ENCODE peak calls at places on chromosomes 1 and 21, in five cellular contexts. X is A549, O is K562, G is HepG2, V is GM12878. D is an unnamed sample.

GRCh38 chr21:38440746-38441145 is 57.5 kb downstream of the ERG start:
- DNase-seq in X (peak; percentile 43), O (peak; percentile 44), G (peak; percentile 18), V (no peak), D (no peak)

GRCh38 chr1:93437976-93438605 is 9.8 kb upstream of the FNBP1L start:
- DNase-seq in X (peak; percentile 51), O (peak; percentile 52), G (peak; percentile 49), V (no peak), D (peak; percentile 63)

GRCh38 chr1:39657923-39658485 is 13.9 kb downstream of the NT5C1A start:
- DNase-seq in X (peak; percentile 75), O (peak; percentile 79), G (peak; percentile 46), V (no peak), D (peak; percentile 70)

GRCh38 chr1:1231400-1232223 is at the start of gene SDF4:
- DNase-seq in X (peak; percentile 95), O (peak; percentile 100), G (peak; percentile 88), V (peak; percentile 72), D (peak; percentile 100)

GRCh38 chr1:238052496-238053266 is 162.0 kb upstream of the ZP4 start:
- DNase-seq in X (no peak), O (no peak), G (no peak), V (no peak), D (no peak)

GRCh38 chr1:234605983-234606730 is 3.8 kb downstream of the IRF2BP2 start:
- DNase-seq in X (peak; percentile 75), O (no peak), G (peak; percentile 74), V (no peak), D (no peak)

GRCh38 chr1:9558271-9558945 is 19.1 kb downstream of the SLC25A33 start:
- DNase-seq in X (no peak), O (no peak), G (no peak), V (no peak), D (no peak)

GRCh38 chr1:58849556-58849955 is 65.7 kb upstream of the JUN start:
- DNase-seq in X (no peak), O (no peak), G (no peak), V (no peak), D (no peak)

GRCh38 chr1:241396747-241397691 is 40.0 kb upstream of the RGS7 start:
- DNase-seq in X (no peak), O (no peak), G (no peak), V (no peak), D (no peak)

GRCh38 chr1:45767035-45767434 is 16.6 kb upstream of the IPP start:
- DNase-seq in X (no peak), O (no peak), G (no peak), V (no peak), D (no peak)
- TF ChIP-seq SMC3 in X (no peak), O (no peak), G (no peak), V (no peak), D (no peak)

DNA sequence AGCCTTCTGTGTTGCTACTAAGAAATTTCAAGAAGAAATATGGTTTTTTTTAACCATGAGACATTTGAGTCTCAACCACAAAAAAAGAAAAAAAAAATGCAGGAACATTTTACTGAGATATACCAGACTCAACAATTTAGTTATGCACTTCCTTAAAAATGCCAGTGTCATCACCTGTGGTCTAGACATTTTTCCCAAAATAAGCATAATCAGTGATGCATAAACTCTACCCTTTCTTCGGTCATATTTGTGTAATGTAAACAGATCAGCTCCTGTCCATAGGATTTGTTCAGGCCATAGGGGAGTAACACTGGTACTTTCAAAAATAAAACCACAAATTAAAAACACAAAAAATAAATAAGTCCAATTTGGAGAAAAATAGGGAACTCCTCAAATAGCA is 122.6 kb upstream of the TNFSF4 start:
- DNase-seq in X (peak; percentile 38), O (no peak), G (no peak), V (no peak), D (no peak)
- TF ChIP-seq CHD2 in X (no peak), O (no peak), G (no peak), V (no peak), D (no peak)

GRCh38 chr1:151968058-151968457 is 25.6 kb downstream of the S100A10 start:
- DNase-seq in X (peak; percentile 74), O (peak; percentile 51), G (peak; percentile 66), V (no peak), D (no peak)
- TF ChIP-seq SMC3 in X (peak; percentile 94), O (peak; percentile 76), G (peak; percentile 92), V (peak; percentile 74), D (peak; percentile 76)

GRCh38 chr1:30533796-30534550 is 189.4 kb downstream of the MATN1 start:
- DNase-seq in X (no peak), O (no peak), G (no peak), V (no peak), D (no peak)
- TF ChIP-seq CHD2 in X (no peak), O (no peak), G (no peak), V (no peak), D (no peak)

GRCh38 chr1:205045146-205045545 is 2.1 kb downstream of the CNTN2 start:
- DNase-seq in X (no peak), O (no peak), G (no peak), V (no peak), D (no peak)

GRCh38 chr1:205047764-205048231 is 4.8 kb downstream of the CNTN2 start:
- DNase-seq in X (no peak), O (no peak), G (no peak), V (no peak), D (no peak)

GRCh38 chr1:205044745-205045144 is 1.7 kb downstream of the CNTN2 start:
- DNase-seq in X (no peak), O (no peak), G (no peak), V (no peak), D (no peak)

GRCh38 chr1:205048382-205048781 is 5.4 kb downstream of the CNTN2 start:
- DNase-seq in X (no peak), O (no peak), G (no peak), V (no peak), D (no peak)

GRCh38 chr1:205046870-205047269 is 3.9 kb downstream of the CNTN2 start:
- DNase-seq in X (no peak), O (no peak), G (no peak), V (no peak), D (no peak)
- TF ChIP-seq SMC3 in X (no peak), O (no peak), G (no peak), V (no peak), D (no peak)

GRCh38 chr1:235984041-235984820 is 80.7 kb downstream of the NID1 start:
- DNase-seq in X (no peak), O (no peak), G (no peak), V (no peak), D (no peak)
- TF ChIP-seq CHD2 in X (no peak), O (no peak), G (no peak), V (no peak), D (no peak)

GRCh38 chr1:46003315-46003714 is 129.1 kb downstream of the PIK3R3 start:
- DNase-seq in X (no peak), O (no peak), G (peak; percentile 46), V (no peak), D (no peak)

GRCh38 chr1:45998218-45998617 is 134.2 kb downstream of the PIK3R3 start:
- DNase-seq in X (no peak), O (no peak), G (no peak), V (no peak), D (no peak)

GRCh38 chr1:46001087-46001785 is 131.2 kb downstream of the PIK3R3 start:
- DNase-seq in X (no peak), O (no peak), G (no peak), V (no peak), D (no peak)

GRCh38 chr1:46002751-46003150 is 129.7 kb downstream of the PIK3R3 start:
- DNase-seq in X (no peak), O (no peak), G (no peak), V (no peak), D (no peak)

GRCh38 chr1:45999507-45999906 is 132.9 kb downstream of the PIK3R3 start:
- DNase-seq in X (no peak), O (no peak), G (no peak), V (no peak), D (no peak)
- TF ChIP-seq SMC3 in X (no peak), O (no peak), G (no peak), V (no peak), D (no peak)

D was measured in SK-N-SH.